ENCODE peak calls at places on chromosomes 5 and 9, in eight cellular contexts. R is stimulated activated naive CD8-positive, alpha-beta T cell treated with anti-CD3 and anti-CD28 coated beads, Interleukin-15, amount 100 ng/mL, for 72 hours; J is iPS-NIHi11; X is HCEC 1CT; C is activated CD4-positive, alpha-beta memory T cell treated with anti-CD3 and anti-CD28 coated beads, Interleukin-2, amount 10 ng/mL, durations not matched to agents 7 days and 5 days; W is RWPE1; Q is uterus; N is fibroblast of the conjunctiva. T is an unnamed sample.

GRCh38 chr5:135738564-135738875 is 95.9 kb upstream of the SLC25A48 start:
- DNase-seq in R (no peak), J (no peak), X (no peak), C (no peak), W (no peak), Q (no peak), N (no peak), T (no peak)

GRCh38 chr5:114185274-114185673 is 176.6 kb upstream of the KCNN2 start:
- DNase-seq in R (no peak), J (no peak), X (no peak), C (no peak), W (no peak), Q (no peak), N (no peak), T (no peak)

GRCh38 chr9:70677336-70677735 is 262.9 kb upstream of the KLF9 start:
- DNase-seq in R (no peak), J (no peak), X (no peak), C (no peak), W (no peak), Q (no peak), N (no peak), T (no peak)

GRCh38 chr5:51104556-51104955 is 278.7 kb upstream of the ISL1 start:
- DNase-seq in R (no peak), J (no peak), X (no peak), C (no peak), W (no peak), Q (no peak), N (no peak), T (no peak)

GRCh38 chr5:1801954-1802295 is 718 bp downstream of the NDUFS6 start:
- DNase-seq in R (no peak), J (peak), X (no peak), C (no peak), W (peak), Q (no peak), N (no peak), T (no peak)

GRCh38 chr9:83280259-83280658 is 217.3 kb upstream of the RASEF start:
- DNase-seq in R (no peak), J (no peak), X (no peak), C (no peak), W (no peak), Q (no peak), N (no peak), T (no peak)

GRCh38 chr5:32887390-32887789 is 176.3 kb downstream of the NPR3 start:
- DNase-seq in R (no peak), J (no peak), X (no peak), C (no peak), W (no peak), Q (no peak), N (no peak), T (no peak)

GRCh38 chr9:127524373-127524772 is 73.1 kb downstream of the LRSAM1 start:
- DNase-seq in R (no peak), J (no peak), X (peak), C (no peak), W (no peak), Q (no peak), N (no peak), T (no peak)

GRCh38 chr9:5231212-5231611 is at the start of gene INSL4:
- DNase-seq in R (no peak), J (no peak), X (no peak), C (no peak), W (peak), Q (no peak), N (no peak), T (no peak)

GRCh38 chr9:94908583-94909249 is 182.2 kb downstream of the AOPEP start:
- DNase-seq in R (no peak), J (no peak), X (no peak), C (no peak), W (no peak), Q (no peak), N (no peak), T (peak)

GRCh38 chr5:155091063-155091648 is 77.6 kb downstream of the KIF4B start:
- DNase-seq in R (no peak), J (no peak), X (no peak), C (no peak), W (no peak), Q (no peak), N (peak), T (no peak)

GRCh38 chr9:79362100-79363081 is 209.4 kb upstream of the TLE4 start:
- DNase-seq in R (no peak), J (peak), X (peak), C (no peak), W (peak), Q (no peak), N (no peak), T (peak)

GRCh38 chr9:93857528-93857927 is 97.6 kb downstream of the BARX1 start:
- DNase-seq in R (no peak), J (no peak), X (no peak), C (no peak), W (no peak), Q (no peak), N (no peak), T (no peak)

GRCh38 chr9:129996161-129996849 is 46.7 kb downstream of the FNBP1 start:
- DNase-seq in R (no peak), J (no peak), X (peak), C (no peak), W (no peak), Q (no peak), N (peak), T (no peak)

GRCh38 chr9:88781500-88782391 is 209.5 kb upstream of the S1PR3 start:
- DNase-seq in R (no peak), J (peak), X (peak), C (no peak), W (no peak), Q (peak), N (peak), T (no peak)

GRCh38 chr5:35963381-35963843 is 25.0 kb upstream of the CAPSL start:
- DNase-seq in R (no peak), J (peak), X (peak), C (no peak), W (no peak), Q (no peak), N (no peak), T (peak)

GRCh38 chr5:133638436-133638835 is 26.1 kb upstream of the FSTL4 start:
- DNase-seq in R (no peak), J (no peak), X (no peak), C (no peak), W (no peak), Q (no peak), N (no peak), T (no peak)

GRCh38 chr5:112921031-112921832 is 795 bp downstream of the REEP5 start:
- DNase-seq in R (peak), J (peak), X (peak), C (peak), W (peak), Q (peak), N (no peak), T (peak)

GRCh38 chr9:19162956-19163355 is 35.7 kb upstream of the PLIN2 start:
- DNase-seq in R (no peak), J (no peak), X (no peak), C (no peak), W (no peak), Q (peak), N (no peak), T (no peak)

GRCh38 chr9:109507421-109507838 is 9.3 kb upstream of the PTPN3 start:
- DNase-seq in R (no peak), J (no peak), X (peak), C (no peak), W (peak), Q (no peak), N (peak), T (no peak)

GRCh38 chr5:119417891-119418781 is 34.2 kb upstream of the HSD17B4 start:
- DNase-seq in R (no peak), J (no peak), X (peak), C (no peak), W (no peak), Q (no peak), N (peak), T (no peak)

GRCh38 chr5:151078490-151079262 is 2.2 kb downstream of the TNIP1 start:
- DNase-seq in R (peak), J (no peak), X (no peak), C (peak), W (no peak), Q (no peak), N (no peak), T (no peak)

GRCh38 chr5:11072556-11072955 is 311.5 kb upstream of the DAP start:
- DNase-seq in R (no peak), J (no peak), X (no peak), C (no peak), W (no peak), Q (no peak), N (no peak), T (no peak)

GRCh38 chr5:174625591-174626365 is 98.6 kb upstream of the MSX2 start:
- DNase-seq in R (no peak), J (no peak), X (no peak), C (no peak), W (no peak), Q (no peak), N (no peak), T (no peak)